ENCODE peak calls at places on chromosomes 16 and 17, in six cellular contexts. One of them, this sample, is unnamed.

GRCh38 chr17:64180089-64180488 is 50.1 kb upstream of the ERN1 start:
- DNase-seq in H1: no peak
- DNase-seq in psoas muscle: no peak
- DNase-seq in heart right ventricle: no peak
- DNase-seq in CD8-positive, alpha-beta memory T cell: no peak
- DNase-seq in brain microvascular endothelial cell: no peak
- DNase-seq in this sample: no peak

GRCh38 chr17:76676629-76677028 is 33.1 kb upstream of the ST6GALNAC1 start:
- DNase-seq in H1: no peak
- DNase-seq in psoas muscle: no peak
- DNase-seq in heart right ventricle: no peak
- DNase-seq in CD8-positive, alpha-beta memory T cell: no peak
- DNase-seq in brain microvascular endothelial cell: no peak
- DNase-seq in this sample: no peak

GRCh38 chr16:89002851-89003830 is 26.1 kb upstream of the CBFA2T3 start:
- DNase-seq in H1: no peak
- DNase-seq in psoas muscle: no peak
- DNase-seq in heart right ventricle: no peak
- DNase-seq in CD8-positive, alpha-beta memory T cell: no peak
- DNase-seq in brain microvascular endothelial cell: no peak
- DNase-seq in this sample: peak

GRCh38 chr17:77186141-77186604 is 45.4 kb downstream of the SEC14L1 start:
- DNase-seq in H1: no peak
- DNase-seq in psoas muscle: peak
- DNase-seq in heart right ventricle: peak
- DNase-seq in CD8-positive, alpha-beta memory T cell: no peak
- DNase-seq in brain microvascular endothelial cell: no peak
- DNase-seq in this sample: peak

GRCh38 chr16:35931722-35932121 is 2472.3 kb downstream of the TP53TG3F start:
- DNase-seq in H1: no peak
- DNase-seq in psoas muscle: no peak
- DNase-seq in heart right ventricle: no peak
- DNase-seq in CD8-positive, alpha-beta memory T cell: no peak
- DNase-seq in brain microvascular endothelial cell: no peak
- DNase-seq in this sample: no peak

GRCh38 chr16:84482001-84482891 is 22.2 kb downstream of the MEAK7 start:
- DNase-seq in H1: no peak
- DNase-seq in psoas muscle: no peak
- DNase-seq in heart right ventricle: no peak
- DNase-seq in CD8-positive, alpha-beta memory T cell: no peak
- DNase-seq in brain microvascular endothelial cell: no peak
- DNase-seq in this sample: peak

GRCh38 chr17:42301022-42301421 is 12.7 kb downstream of the STAT5A start:
- DNase-seq in H1: no peak
- DNase-seq in psoas muscle: no peak
- DNase-seq in heart right ventricle: no peak
- DNase-seq in CD8-positive, alpha-beta memory T cell: no peak
- DNase-seq in brain microvascular endothelial cell: no peak
- DNase-seq in this sample: no peak

GRCh38 chr16:28912558-28912957 is 12.5 kb downstream of the RABEP2 start:
- DNase-seq in H1: no peak
- DNase-seq in psoas muscle: no peak
- DNase-seq in heart right ventricle: no peak
- DNase-seq in CD8-positive, alpha-beta memory T cell: no peak
- DNase-seq in brain microvascular endothelial cell: no peak
- DNase-seq in this sample: no peak

GRCh38 chr17:29777663-29778062 is 152.4 kb downstream of the SSH2 start:
- DNase-seq in H1: no peak
- DNase-seq in psoas muscle: no peak
- DNase-seq in heart right ventricle: no peak
- DNase-seq in CD8-positive, alpha-beta memory T cell: no peak
- DNase-seq in brain microvascular endothelial cell: no peak
- DNase-seq in this sample: no peak

GRCh38 chr17:36742267-36743000 is 141.1 kb downstream of the MRM1 start:
- DNase-seq in H1: no peak
- DNase-seq in psoas muscle: no peak
- DNase-seq in heart right ventricle: no peak
- DNase-seq in CD8-positive, alpha-beta memory T cell: no peak
- DNase-seq in brain microvascular endothelial cell: no peak
- DNase-seq in this sample: no peak

GRCh38 chr17:56608941-56609340 is 15.4 kb downstream of the NOG start:
- DNase-seq in H1: no peak
- DNase-seq in psoas muscle: no peak
- DNase-seq in heart right ventricle: no peak
- DNase-seq in CD8-positive, alpha-beta memory T cell: no peak
- DNase-seq in brain microvascular endothelial cell: no peak
- DNase-seq in this sample: no peak

DNA sequence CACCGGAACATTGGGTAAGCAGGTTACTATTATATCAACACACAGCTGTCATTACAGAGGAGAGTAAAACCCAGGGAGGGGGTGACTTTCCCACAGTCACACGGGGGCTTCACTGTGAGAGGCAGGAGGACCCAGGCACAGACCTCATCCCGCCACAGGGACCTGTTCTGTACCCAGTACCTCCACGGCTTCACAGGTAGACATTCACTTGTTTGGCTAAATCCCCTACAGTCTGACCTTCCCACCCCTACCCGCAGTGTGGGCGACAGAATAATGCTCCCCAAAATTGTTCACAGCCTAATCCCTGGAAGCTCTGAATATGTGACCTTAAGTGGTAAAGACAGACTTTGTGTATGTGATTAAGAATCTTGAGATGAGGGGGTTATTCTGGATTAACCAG is 16.5 kb downstream of the LITAF start:
- DNase-seq in H1: no peak
- DNase-seq in psoas muscle: peak
- DNase-seq in heart right ventricle: no peak
- DNase-seq in CD8-positive, alpha-beta memory T cell: no peak
- DNase-seq in brain microvascular endothelial cell: no peak
- DNase-seq in this sample: no peak
- H3K27ac ChIP-seq in H1: no peak
- H3K27ac ChIP-seq in psoas muscle: no peak
- H3K27ac ChIP-seq in heart right ventricle: no peak
- H3K27ac ChIP-seq in CD8-positive, alpha-beta memory T cell: peak
- H3K27ac ChIP-seq in brain microvascular endothelial cell: no peak
- H3K27ac ChIP-seq in this sample: no peak

GRCh38 chr16:57577691-57578224 is 35.3 kb downstream of the ADGRG5 start:
- DNase-seq in H1: no peak
- DNase-seq in psoas muscle: no peak
- DNase-seq in heart right ventricle: no peak
- DNase-seq in CD8-positive, alpha-beta memory T cell: peak
- DNase-seq in brain microvascular endothelial cell: no peak
- DNase-seq in this sample: peak
- H3K27ac ChIP-seq in H1: no peak
- H3K27ac ChIP-seq in psoas muscle: no peak
- H3K27ac ChIP-seq in heart right ventricle: no peak
- H3K27ac ChIP-seq in CD8-positive, alpha-beta memory T cell: peak
- H3K27ac ChIP-seq in brain microvascular endothelial cell: no peak
- H3K27ac ChIP-seq in this sample: no peak

DNA sequence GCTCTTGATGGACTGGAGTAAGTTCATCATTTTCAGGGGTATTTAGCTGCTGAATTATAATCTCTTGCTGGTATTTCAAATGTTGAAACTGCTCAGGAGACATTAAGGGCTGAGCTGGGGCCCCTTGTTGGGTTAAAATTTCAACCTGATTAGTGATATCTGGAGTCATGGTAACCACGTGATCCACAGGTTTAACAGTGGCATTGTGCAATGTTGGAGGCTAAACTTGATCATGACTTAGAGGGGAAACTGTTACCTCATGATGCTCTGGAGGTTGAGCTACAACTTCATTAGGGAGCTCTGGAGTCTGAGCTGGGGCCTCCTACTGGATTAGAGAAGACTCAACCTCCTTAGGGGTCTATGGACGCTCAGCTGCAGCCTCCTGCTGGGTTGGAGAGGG is 17.2 kb upstream of the MPP2 start:
- DNase-seq in H1: no peak
- DNase-seq in psoas muscle: no peak
- DNase-seq in heart right ventricle: no peak
- DNase-seq in CD8-positive, alpha-beta memory T cell: no peak
- DNase-seq in brain microvascular endothelial cell: no peak
- DNase-seq in this sample: no peak
- H3K27ac ChIP-seq in H1: no peak
- H3K27ac ChIP-seq in psoas muscle: no peak
- H3K27ac ChIP-seq in heart right ventricle: no peak
- H3K27ac ChIP-seq in CD8-positive, alpha-beta memory T cell: no peak
- H3K27ac ChIP-seq in brain microvascular endothelial cell: no peak
- H3K27ac ChIP-seq in this sample: no peak

GRCh38 chr17:4518901-4519300 is 20.2 kb downstream of the SPNS2 start:
- DNase-seq in H1: no peak
- DNase-seq in psoas muscle: no peak
- DNase-seq in heart right ventricle: no peak
- DNase-seq in CD8-positive, alpha-beta memory T cell: no peak
- DNase-seq in brain microvascular endothelial cell: no peak
- DNase-seq in this sample: no peak
- H3K27ac ChIP-seq in H1: no peak
- H3K27ac ChIP-seq in psoas muscle: peak
- H3K27ac ChIP-seq in heart right ventricle: peak
- H3K27ac ChIP-seq in CD8-positive, alpha-beta memory T cell: no peak
- H3K27ac ChIP-seq in brain microvascular endothelial cell: no peak
- H3K27ac ChIP-seq in this sample: peak